ENCODE peak calls at places on chromosomes 13 and 19, in eight cellular contexts. R is endodermal cell, U is A673, D is tibial nerve, J is neural progenitor cell, Q is kidney epithelial cell, S is esophagus muscularis mucosa, K is heart left ventricle. Y is an unnamed sample.

GRCh38 chr13:74128171-74128767 is 5.9 kb downstream of the KLF12 start:
- DNase-seq in Q (no peak), J (no peak), D (no peak), S (no peak), K (no peak), U (no peak), R (no peak), Y (peak)

GRCh38 chr13:78602561-78603239 is 652 bp downstream of the POU4F1 start:
- DNase-seq in R (peak), U (peak), K (no peak), D (no peak), Q (no peak), S (no peak), J (peak), Y (no peak)

GRCh38 chr19:6459356-6460098 is at the start of gene SLC25A23:
- DNase-seq in R (peak), Q (no peak), J (peak), D (peak), U (peak), K (peak), S (no peak), Y (peak)

GRCh38 chr13:29594710-29595379 is 643 bp downstream of the SLC7A1 start:
- DNase-seq in R (peak), J (peak), U (peak), K (peak), Q (no peak), S (peak), D (peak), Y (peak)

GRCh38 chr13:49540552-49540951 is 44.8 kb downstream of the PHF11 start:
- DNase-seq in K (no peak), U (no peak), R (no peak), S (no peak), D (no peak), Q (no peak), J (peak), Y (peak)

GRCh38 chr19:47781590-47782318 is 3.3 kb downstream of the SELENOW start:
- DNase-seq in J (no peak), R (no peak), S (no peak), U (no peak), D (peak), K (peak), Q (no peak), Y (peak)

GRCh38 chr13:88103824-88104223 is 432.7 kb downstream of the SLITRK5 start:
- DNase-seq in R (no peak), D (no peak), Q (no peak), K (no peak), S (no peak), U (no peak), J (peak), Y (no peak)

GRCh38 chr19:48608798-48609263 is 2.3 kb downstream of the SPACA4 start:
- DNase-seq in Q (no peak), D (no peak), J (peak), K (no peak), S (no peak), U (peak), R (peak), Y (peak)

GRCh38 chr19:33298146-33298911 is 4.0 kb downstream of the CEBPA start:
- DNase-seq in Q (no peak), U (no peak), D (no peak), J (no peak), R (peak), K (no peak), S (no peak), Y (no peak)

GRCh38 chr13:28609936-28610335 is 49.0 kb upstream of the POMP start:
- DNase-seq in S (no peak), J (no peak), D (no peak), U (no peak), K (no peak), Q (no peak), R (no peak), Y (peak)

GRCh38 chr13:25148005-25148798 is 23.9 kb downstream of the AMER2 start:
- DNase-seq in K (no peak), J (no peak), S (no peak), R (no peak), Q (no peak), U (no peak), D (no peak), Y (no peak)

GRCh38 chr19:34217952-34218817 is 36.2 kb upstream of the GARRE1 start:
- DNase-seq in U (peak), K (no peak), Q (peak), D (peak), S (no peak), J (no peak), R (no peak), Y (peak)

GRCh38 chr13:48892311-48892710 is 83.4 kb upstream of the FNDC3A start:
- DNase-seq in Q (peak), R (no peak), S (no peak), J (no peak), D (no peak), K (no peak), U (peak), Y (peak)

GRCh38 chr19:33796164-33797100 is at the start of gene KCTD15:
- DNase-seq in D (no peak), U (peak), R (peak), S (no peak), K (no peak), Q (no peak), J (peak), Y (peak)

GRCh38 chr13:31920301-31920818 is 111.2 kb upstream of the FRY start:
- DNase-seq in J (no peak), D (peak), K (no peak), R (no peak), Q (no peak), S (no peak), U (no peak), Y (peak)

GRCh38 chr19:18097993-18098890 is 664 bp downstream of the MAST3 start:
- DNase-seq in R (no peak), S (no peak), K (no peak), D (no peak), U (no peak), Q (no peak), J (no peak), Y (no peak)

GRCh38 chr13:100673831-100674362 is 698 bp downstream of the TMTC4 start:
- DNase-seq in U (peak), Q (peak), R (peak), J (no peak), S (no peak), K (peak), D (peak), Y (peak)

GRCh38 chr13:114025432-114026127 is 51.7 kb upstream of the C13orf46 start:
- DNase-seq in K (peak), J (peak), S (no peak), R (no peak), U (no peak), Q (no peak), D (no peak), Y (peak)

GRCh38 chr13:76009491-76009890 is 373.4 kb downstream of the LMO7 start:
- DNase-seq in S (no peak), K (no peak), Q (no peak), J (no peak), D (no peak), U (no peak), R (no peak), Y (no peak)

GRCh38 chr13:86684402-86684801 is 885.2 kb upstream of the SLITRK6 start:
- DNase-seq in U (no peak), D (no peak), Q (no peak), J (no peak), S (no peak), K (no peak), R (no peak), Y (no peak)

GRCh38 chr13:106276876-106277275 is 258.6 kb downstream of the EFNB2 start:
- DNase-seq in J (no peak), U (no peak), R (no peak), K (no peak), D (no peak), S (no peak), Q (peak), Y (no peak)

GRCh38 chr13:101512650-101513049 is 60.2 kb downstream of the ITGBL1 start:
- DNase-seq in Q (no peak), R (no peak), J (no peak), K (no peak), U (peak), D (no peak), S (no peak), Y (peak)

GRCh38 chr19:17877696-17878095 is 6.0 kb downstream of the SLC5A5 start:
- DNase-seq in J (no peak), U (no peak), S (no peak), K (no peak), Q (no peak), R (no peak), D (no peak), Y (no peak)

GRCh38 chr19:32195706-32196610 is 149.5 kb upstream of the ZNF507 start:
- DNase-seq in K (no peak), D (no peak), U (no peak), J (no peak), Q (no peak), S (peak), R (peak), Y (no peak)

GRCh38 chr13:113948034-113948742 is 25.7 kb downstream of the C13orf46 start:
- DNase-seq in D (no peak), J (no peak), K (no peak), U (peak), R (no peak), S (no peak), Q (no peak), Y (no peak)

GRCh38 chr13:24270639-24271131 is 38.7 kb upstream of the C1QTNF9 start:
- DNase-seq in U (peak), R (peak), J (peak), D (peak), S (no peak), Q (no peak), K (peak), Y (peak)

GRCh38 chr13:42883142-42883541 is 101.8 kb downstream of the FAM216B start:
- DNase-seq in J (no peak), Q (no peak), R (no peak), D (no peak), K (no peak), S (no peak), U (no peak), Y (peak)

GRCh38 chr19:33661336-33661735 is 39.6 kb downstream of the CHST8 start:
- DNase-seq in S (no peak), U (no peak), D (no peak), R (no peak), K (no peak), J (no peak), Q (no peak), Y (no peak)

GRCh38 chr13:87052731-87053130 is 618.4 kb upstream of the SLITRK5 start:
- DNase-seq in R (no peak), J (no peak), K (no peak), U (no peak), S (no peak), Q (no peak), D (no peak), Y (no peak)

GRCh38 chr13:75489502-75490263 is 7.7 kb upstream of the TBC1D4 start:
- DNase-seq in Q (no peak), U (no peak), D (no peak), S (no peak), K (no peak), R (no peak), J (no peak), Y (peak)

GRCh38 chr13:50720856-50721663 is 122.4 kb downstream of the DLEU7 start:
- DNase-seq in D (no peak), Q (no peak), U (no peak), S (no peak), J (no peak), K (no peak), R (no peak), Y (no peak)

GRCh38 chr19:34269968-34270621 is 15.7 kb downstream of the GARRE1 start:
- DNase-seq in R (peak), D (peak), Q (peak), J (no peak), K (peak), S (no peak), U (peak), Y (peak)

GRCh38 chr13:104740616-104741222 is 1674.5 kb upstream of the SLC10A2 start:
- DNase-seq in S (no peak), J (no peak), R (no peak), K (no peak), U (no peak), D (no peak), Q (no peak), Y (no peak)

GRCh38 chr13:28534210-28534609 is 39.3 kb upstream of the FLT1 start:
- DNase-seq in U (no peak), J (no peak), S (no peak), Q (no peak), R (no peak), D (no peak), K (no peak), Y (no peak)

GRCh38 chr19:18857223-18857622 is 25.5 kb downstream of the UPF1 start:
- DNase-seq in K (no peak), S (no peak), R (no peak), D (no peak), J (no peak), U (no peak), Q (no peak), Y (no peak)

GRCh38 chr19:33740811-33741396 is 55.8 kb upstream of the KCTD15 start:
- DNase-seq in D (no peak), K (no peak), R (peak), Q (no peak), S (no peak), J (peak), U (peak), Y (peak)

GRCh38 chr19:55820037-55820436 is 11.8 kb downstream of the NLRP11 start:
- DNase-seq in Q (no peak), R (no peak), U (no peak), S (no peak), D (no peak), J (no peak), K (no peak), Y (no peak)

GRCh38 chr19:17296976-17297375 is 6.2 kb downstream of the ABHD8 start:
- DNase-seq in Q (no peak), S (no peak), D (no peak), U (no peak), J (no peak), R (no peak), K (no peak), Y (no peak)

GRCh38 chr13:33973194-33973593 is 155.2 kb downstream of the RFC3 start:
- DNase-seq in U (no peak), D (no peak), Q (no peak), R (no peak), S (no peak), J (no peak), K (no peak), Y (no peak)

GRCh38 chr13:33976965-33977364 is 159.0 kb downstream of the RFC3 start:
- DNase-seq in K (no peak), D (no peak), R (no peak), J (no peak), S (no peak), Q (no peak), U (no peak), Y (no peak)

GRCh38 chr13:33978653-33979052 is 160.7 kb downstream of the RFC3 start:
- DNase-seq in J (no peak), D (no peak), U (no peak), Q (no peak), K (no peak), S (no peak), R (no peak), Y (no peak)
- H3K4me3 ChIP-seq in J (no peak), D (no peak), U (no peak), Q (no peak), K (no peak), S (no peak), R (no peak), Y (no peak)

DNA sequence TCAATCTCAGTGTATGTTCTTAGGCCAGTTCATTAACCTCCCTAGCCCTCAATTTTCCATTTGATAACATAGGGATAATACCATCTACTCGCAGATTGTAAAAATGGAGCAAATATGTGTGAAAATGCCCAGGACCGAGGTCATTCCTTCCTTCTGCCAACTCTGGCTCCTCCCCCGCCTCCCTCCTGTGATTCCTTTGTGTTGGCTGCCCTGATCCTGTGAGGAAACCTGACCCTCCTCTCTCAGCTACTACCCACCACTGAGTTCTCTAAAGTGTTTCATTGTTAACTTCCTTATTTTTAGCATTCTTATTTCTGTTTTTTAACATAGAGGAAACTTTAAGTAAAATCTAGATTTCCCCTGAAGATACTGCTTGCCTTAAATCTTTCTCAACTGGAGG is 21.6 kb upstream of the FBXL3 start:
- DNase-seq in R (peak), D (no peak), Q (no peak), U (no peak), S (no peak), K (no peak), J (peak), Y (no peak)
- TF ChIP-seq CTCF in R (no peak), D (no peak), Q (no peak), U (no peak), S (no peak), K (no peak), J (no peak), Y (no peak)

GRCh38 chr19:42281175-42282035 is 12.4 kb downstream of the CIC start:
- DNase-seq in S (no peak), D (no peak), Q (no peak), R (peak), J (peak), U (peak), K (peak), Y (peak)
- H3K4me3 ChIP-seq in S (peak), D (peak), Q (peak), R (peak), J (peak), U (peak), K (peak), Y (peak)

GRCh38 chr13:51802601-51803000 is 1.4 kb downstream of the DHRS12 start:
- DNase-seq in J (no peak), R (peak), S (no peak), D (no peak), K (no peak), Q (no peak), U (no peak), Y (no peak)

GRCh38 chr13:51803018-51803417 is 945 bp downstream of the DHRS12 start:
- DNase-seq in U (no peak), D (no peak), S (no peak), Q (no peak), J (peak), R (peak), K (no peak), Y (no peak)

GRCh38 chr13:51804295-51805172 is 571 bp upstream of the DHRS12 start:
- DNase-seq in K (peak), Q (no peak), R (no peak), U (no peak), D (peak), J (no peak), S (no peak), Y (no peak)

GRCh38 chr13:51805313-51805712 is 1.4 kb upstream of the DHRS12 start:
- DNase-seq in J (no peak), Q (no peak), U (no peak), S (no peak), R (no peak), D (no peak), K (no peak), Y (no peak)

DNA sequence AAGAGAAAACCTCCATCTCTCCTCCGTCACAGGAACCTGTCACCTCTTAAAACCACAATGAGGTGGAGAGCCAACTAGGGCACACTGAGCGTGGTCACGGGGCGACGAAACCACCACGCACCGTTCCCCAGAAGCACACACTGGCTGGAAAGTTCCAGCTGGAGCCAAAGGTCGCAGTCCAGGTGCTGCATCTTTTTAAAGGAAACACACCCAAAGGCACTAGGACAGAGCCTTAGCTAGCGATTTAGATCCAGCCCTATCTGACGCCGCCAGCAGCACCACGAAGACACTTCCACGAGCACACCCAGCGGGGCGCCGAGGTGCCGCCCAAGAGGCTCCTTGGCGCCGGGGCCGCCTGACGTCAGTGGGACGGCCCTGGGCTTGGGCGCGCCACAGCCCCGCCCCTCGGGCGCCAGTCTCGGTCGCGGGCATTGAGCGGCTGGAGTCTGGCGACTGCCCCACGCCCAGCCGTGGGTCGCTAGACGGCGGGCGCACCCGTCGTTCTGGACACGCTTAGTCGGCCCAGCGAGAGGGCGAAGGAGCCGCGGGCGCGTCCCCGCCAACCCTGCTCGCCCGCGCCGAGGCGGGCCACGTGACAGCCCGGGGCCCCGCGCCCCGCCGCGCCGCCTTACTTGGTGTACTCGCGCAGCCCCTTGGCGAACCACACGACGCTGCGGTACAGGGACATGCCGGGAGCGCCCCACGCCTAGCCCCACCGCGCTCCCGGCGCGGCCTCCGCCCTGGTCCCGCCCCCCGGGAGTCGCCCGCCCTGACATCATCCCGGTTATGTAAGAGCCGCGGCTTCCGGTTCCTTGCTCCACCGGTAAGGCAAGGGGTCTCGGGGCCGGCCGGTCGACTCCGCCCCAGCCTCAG is at the start of gene DHRS12:
- DNase-seq in Q (no peak), U (peak), J (peak), R (peak), D (peak), S (peak), K (peak), Y (peak)
- TF ChIP-seq CTCF in Q (no peak), U (no peak), J (no peak), R (no peak), D (no peak), S (no peak), K (no peak), Y (peak)

DNA sequence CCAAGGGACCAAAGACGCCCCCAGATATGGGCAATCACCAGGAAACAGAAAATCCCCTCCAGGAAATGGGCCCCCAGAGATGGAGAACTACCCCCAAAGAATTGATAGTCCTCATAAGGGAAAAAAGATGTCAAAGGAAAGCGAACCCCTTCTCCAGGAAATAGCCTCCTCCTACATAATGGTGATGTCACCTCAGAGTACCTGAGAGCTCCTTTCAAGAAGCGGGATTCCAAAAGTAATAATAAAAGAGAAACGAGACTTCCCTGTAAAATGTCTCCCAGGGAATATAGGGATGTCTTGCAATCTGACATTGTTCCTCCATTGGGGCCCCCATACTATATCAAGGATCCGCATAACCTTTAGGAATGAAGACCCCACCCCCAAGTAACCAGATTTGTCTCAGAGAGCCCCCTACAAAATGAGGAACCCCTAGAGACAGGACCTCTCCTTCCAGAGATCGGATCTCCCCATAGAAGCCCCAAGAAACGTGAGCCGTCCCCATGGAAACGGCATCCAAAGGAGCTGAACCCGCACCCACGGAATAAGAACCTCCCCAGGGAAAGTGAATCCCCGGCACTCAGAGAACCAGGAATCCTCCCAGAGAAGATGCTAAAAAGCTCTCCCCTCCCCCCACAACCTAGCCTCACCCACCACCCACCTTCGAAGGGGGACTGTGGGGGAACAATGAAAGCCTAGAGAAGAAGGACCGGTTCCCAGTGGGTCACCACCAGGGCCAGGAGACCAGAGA is 909 bp downstream of the CDKN2D start:
- DNase-seq in Q (no peak), U (peak), K (no peak), J (no peak), R (no peak), S (no peak), D (no peak), Y (no peak)
- H3K4me3 ChIP-seq in Q (peak), U (peak), K (peak), J (peak), R (peak), S (peak), D (peak), Y (peak)

Y was measured in cardiac fibroblast.